ENCODE peak calls at places on chromosomes 13 and 19, in four cellular contexts. One of them, this sample, is unnamed.
A peak's percentile ranks its signal among the peaks of the same experiment; 100 is the strongest.

GRCh38 chr19:17305517-17306284 is at the start of gene MRPL34:
- DNase-seq in pancreas: peak; percentile 99
- DNase-seq in Peyer's patch: peak; percentile 97
- DNase-seq in thoracic aorta: peak; percentile 64
- DNase-seq in this sample: peak; percentile 96

GRCh38 chr13:43132911-43133310 is 109.5 kb downstream of the DNAJC15 start:
- DNase-seq in pancreas: no peak
- DNase-seq in Peyer's patch: no peak
- DNase-seq in thoracic aorta: no peak
- DNase-seq in this sample: no peak

GRCh38 chr19:47309608-47310007 is at the start of gene C5AR1:
- DNase-seq in pancreas: no peak
- DNase-seq in Peyer's patch: no peak
- DNase-seq in thoracic aorta: no peak
- DNase-seq in this sample: no peak

GRCh38 chr13:23750383-23751121 is 138.6 kb downstream of the MIPEP start:
- DNase-seq in pancreas: no peak
- DNase-seq in Peyer's patch: no peak
- DNase-seq in thoracic aorta: no peak
- DNase-seq in this sample: no peak

GRCh38 chr13:19681517-19681916 is 48.1 kb downstream of the MPHOSPH8 start:
- DNase-seq in pancreas: no peak
- DNase-seq in Peyer's patch: no peak
- DNase-seq in thoracic aorta: no peak
- DNase-seq in this sample: no peak

GRCh38 chr19:38134538-38135149 is 89.4 kb downstream of the DPF1 start:
- DNase-seq in pancreas: peak; percentile 24
- DNase-seq in Peyer's patch: peak; percentile 28
- DNase-seq in thoracic aorta: no peak
- DNase-seq in this sample: peak; percentile 48

GRCh38 chr13:20387441-20387971 is 138.2 kb downstream of the CRYL1 start:
- DNase-seq in pancreas: no peak
- DNase-seq in Peyer's patch: no peak
- DNase-seq in thoracic aorta: no peak
- DNase-seq in this sample: no peak

GRCh38 chr13:23378009-23378632 is 55.4 kb downstream of the SACS start:
- DNase-seq in pancreas: no peak
- DNase-seq in Peyer's patch: peak; percentile 70
- DNase-seq in thoracic aorta: peak; percentile 66
- DNase-seq in this sample: no peak

GRCh38 chr13:40786568-40786996 is 2.8 kb upstream of the SLC25A15 start:
- DNase-seq in pancreas: no peak
- DNase-seq in Peyer's patch: no peak
- DNase-seq in thoracic aorta: no peak
- DNase-seq in this sample: no peak

GRCh38 chr13:62960723-62961122 is 1545.1 kb upstream of the PCDH20 start:
- DNase-seq in pancreas: no peak
- DNase-seq in Peyer's patch: no peak
- DNase-seq in thoracic aorta: no peak
- DNase-seq in this sample: no peak

GRCh38 chr19:49533551-49534488 is 6.0 kb downstream of the RCN3 start:
- DNase-seq in pancreas: peak; percentile 83
- DNase-seq in Peyer's patch: peak; percentile 82
- DNase-seq in thoracic aorta: no peak
- DNase-seq in this sample: peak; percentile 92

GRCh38 chr19:29542776-29543175 is 17.0 kb downstream of the VSTM2B start:
- DNase-seq in pancreas: no peak
- DNase-seq in Peyer's patch: no peak
- DNase-seq in thoracic aorta: no peak
- DNase-seq in this sample: no peak

GRCh38 chr13:23856008-23856750 is 33.0 kb downstream of the MIPEP start:
- DNase-seq in pancreas: no peak
- DNase-seq in Peyer's patch: no peak
- DNase-seq in thoracic aorta: no peak
- DNase-seq in this sample: no peak

GRCh38 chr13:114009590-114010400 is 35.9 kb upstream of the C13orf46 start:
- DNase-seq in pancreas: no peak
- DNase-seq in Peyer's patch: no peak
- DNase-seq in thoracic aorta: no peak
- DNase-seq in this sample: no peak

GRCh38 chr13:44132710-44133109 is 240.9 kb upstream of the SERP2 start:
- DNase-seq in pancreas: peak; percentile 58
- DNase-seq in Peyer's patch: no peak
- DNase-seq in thoracic aorta: peak; percentile 59
- DNase-seq in this sample: no peak

GRCh38 chr13:97426695-97427094 is 7.3 kb upstream of the RAP2A start:
- DNase-seq in pancreas: no peak
- DNase-seq in Peyer's patch: no peak
- DNase-seq in thoracic aorta: no peak
- DNase-seq in this sample: no peak

GRCh38 chr13:114235697-114236096 is 1.0 kb downstream of the CDC16 start:
- DNase-seq in pancreas: peak; percentile 28
- DNase-seq in Peyer's patch: no peak
- DNase-seq in thoracic aorta: no peak
- DNase-seq in this sample: no peak

GRCh38 chr19:48568345-48568886 is 16.4 kb downstream of the SULT2B1 start:
- DNase-seq in pancreas: peak; percentile 81
- DNase-seq in Peyer's patch: peak; percentile 24
- DNase-seq in thoracic aorta: peak; percentile 80
- DNase-seq in this sample: peak; percentile 39

GRCh38 chr19:12055784-12056183 is 3.0 kb upstream of the ZNF878 start:
- DNase-seq in pancreas: no peak
- DNase-seq in Peyer's patch: no peak
- DNase-seq in thoracic aorta: no peak
- DNase-seq in this sample: no peak

GRCh38 chr19:12052057-12052570 is 647 bp downstream of the ZNF878 start:
- DNase-seq in pancreas: no peak
- DNase-seq in Peyer's patch: no peak
- DNase-seq in thoracic aorta: no peak
- DNase-seq in this sample: no peak

GRCh38 chr19:12047868-12048267 is 4.9 kb downstream of the ZNF878 start:
- DNase-seq in pancreas: no peak
- DNase-seq in Peyer's patch: no peak
- DNase-seq in thoracic aorta: no peak
- DNase-seq in this sample: no peak

DNA sequence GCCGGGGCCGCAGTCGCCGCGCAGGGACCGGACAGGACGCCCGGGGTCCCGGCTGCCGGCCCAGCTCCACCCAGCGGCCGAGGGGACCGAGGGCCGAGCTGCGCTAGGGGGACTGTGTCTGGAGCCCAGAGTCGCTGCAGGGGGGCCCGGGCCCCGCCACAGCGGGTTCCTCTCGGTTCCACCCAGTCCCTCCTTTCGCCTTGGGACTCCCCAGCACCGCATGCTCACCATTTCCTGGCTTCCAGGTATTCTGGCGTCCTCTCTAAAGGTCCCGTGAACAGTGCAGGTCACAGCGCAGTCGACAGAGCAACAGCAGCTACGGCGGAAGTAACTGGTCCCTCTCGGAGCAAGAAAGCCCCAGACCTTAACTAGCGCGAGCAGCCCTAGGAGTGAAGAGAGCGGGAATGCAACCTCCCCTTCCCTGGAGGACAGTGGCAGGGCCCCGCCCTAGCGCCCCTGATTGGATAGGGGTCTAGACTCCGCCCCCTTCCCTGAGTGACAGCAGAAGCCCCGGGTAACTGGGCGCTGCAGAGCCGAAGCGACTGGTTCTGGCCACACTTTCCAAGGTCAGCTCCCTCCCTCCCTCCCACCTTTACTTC is at the start of gene ZNF878:
- DNase-seq in pancreas: peak; percentile 93
- DNase-seq in Peyer's patch: peak; percentile 82
- DNase-seq in thoracic aorta: peak; percentile 70
- DNase-seq in this sample: peak; percentile 94
- TF ChIP-seq CTCF in pancreas: no peak
- TF ChIP-seq CTCF in Peyer's patch: no peak
- TF ChIP-seq CTCF in thoracic aorta: no peak
- TF ChIP-seq CTCF in this sample: no peak

DNA sequence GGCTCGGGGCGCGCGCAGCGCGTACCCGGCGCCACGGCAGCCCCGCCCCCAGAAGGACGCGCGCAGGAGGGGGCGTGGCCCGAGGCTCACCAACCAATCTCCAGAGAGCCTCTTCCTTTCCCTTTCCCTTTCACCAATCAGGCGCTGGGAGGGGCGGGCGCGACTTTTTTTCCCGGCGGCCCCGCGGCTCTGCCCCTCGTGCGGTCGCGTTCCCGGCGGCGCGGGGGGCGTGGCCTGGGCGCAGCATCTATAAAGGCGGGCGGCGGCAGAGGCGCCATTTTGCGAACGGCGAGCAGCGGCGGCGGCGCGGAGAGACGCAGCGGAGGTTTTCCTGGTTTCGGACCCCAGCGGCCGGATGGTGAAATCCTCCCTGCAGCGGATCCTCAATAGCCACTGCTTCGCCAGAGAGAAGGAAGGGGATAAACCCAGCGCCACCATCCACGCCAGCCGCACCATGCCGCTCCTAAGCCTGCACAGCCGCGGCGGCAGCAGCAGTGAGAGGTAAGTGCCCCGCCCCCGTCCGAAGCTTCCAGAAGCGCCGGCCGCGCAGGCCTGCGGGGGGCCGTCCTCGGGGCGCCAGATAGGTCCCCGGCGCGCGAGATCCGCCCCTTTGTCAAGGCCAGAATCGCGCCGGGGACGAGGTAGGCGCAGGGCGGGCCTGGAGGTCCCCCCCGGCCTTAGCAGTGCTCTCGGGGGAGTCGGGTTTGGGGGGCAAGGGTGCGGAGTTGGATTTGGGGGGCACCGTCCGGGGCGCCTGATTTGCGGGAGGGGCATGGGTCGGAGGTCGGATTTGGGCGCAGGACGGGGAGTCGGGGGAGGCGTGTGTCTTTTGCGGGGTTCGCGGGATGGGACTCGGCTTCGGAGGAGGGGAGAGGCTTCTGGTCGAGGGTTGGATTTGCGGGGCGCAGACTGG is 12.5 kb downstream of the PEAK3 start:
- DNase-seq in pancreas: peak; percentile 99
- DNase-seq in Peyer's patch: peak; percentile 97
- DNase-seq in thoracic aorta: peak; percentile 88
- DNase-seq in this sample: peak; percentile 99
- TF ChIP-seq CTCF in pancreas: no peak
- TF ChIP-seq CTCF in Peyer's patch: peak; percentile 65
- TF ChIP-seq CTCF in thoracic aorta: no peak
- TF ChIP-seq CTCF in this sample: no peak

GRCh38 chr19:44180968-44181367 is 16.1 kb downstream of the ZNF226 start:
- DNase-seq in pancreas: no peak
- DNase-seq in Peyer's patch: no peak
- DNase-seq in thoracic aorta: no peak
- DNase-seq in this sample: no peak

GRCh38 chr19:44182145-44182544 is 17.2 kb downstream of the ZNF226 start:
- DNase-seq in pancreas: no peak
- DNase-seq in Peyer's patch: no peak
- DNase-seq in thoracic aorta: no peak
- DNase-seq in this sample: no peak

GRCh38 chr19:44176590-44176989 is 11.7 kb downstream of the ZNF226 start:
- DNase-seq in pancreas: no peak
- DNase-seq in Peyer's patch: no peak
- DNase-seq in thoracic aorta: no peak
- DNase-seq in this sample: no peak
- TF ChIP-seq CTCF in pancreas: no peak
- TF ChIP-seq CTCF in Peyer's patch: no peak
- TF ChIP-seq CTCF in thoracic aorta: no peak
- TF ChIP-seq CTCF in this sample: no peak

DNA sequence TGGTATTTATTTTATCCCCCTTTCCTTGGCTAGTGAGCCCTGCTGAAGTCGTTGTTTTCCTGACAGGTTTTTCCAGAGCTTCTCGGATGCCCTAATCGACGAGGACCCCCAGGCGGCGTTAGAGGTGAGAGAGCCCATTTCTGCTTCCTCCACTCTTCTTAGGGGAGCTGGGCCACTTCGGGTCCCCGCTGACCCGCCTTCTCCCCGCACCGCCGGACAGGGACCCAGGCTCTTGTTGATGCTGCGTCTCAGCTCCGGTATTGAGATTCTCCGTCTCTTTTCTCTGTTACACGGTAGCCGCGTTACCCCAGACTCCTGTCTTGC is 306 bp downstream of the SUGT1 start:
- DNase-seq in pancreas: no peak
- DNase-seq in Peyer's patch: no peak
- DNase-seq in thoracic aorta: peak; percentile 4
- DNase-seq in this sample: peak; percentile 67
- TF ChIP-seq CTCF in pancreas: no peak
- TF ChIP-seq CTCF in Peyer's patch: no peak
- TF ChIP-seq CTCF in thoracic aorta: no peak
- TF ChIP-seq CTCF in this sample: no peak

GRCh38 chr19:39224910-39225309 is 19.9 kb downstream of the IFNL3 start:
- DNase-seq in pancreas: no peak
- DNase-seq in Peyer's patch: no peak
- DNase-seq in thoracic aorta: no peak
- DNase-seq in this sample: no peak
- TF ChIP-seq CTCF in pancreas: no peak
- TF ChIP-seq CTCF in Peyer's patch: no peak
- TF ChIP-seq CTCF in thoracic aorta: no peak
- TF ChIP-seq CTCF in this sample: no peak

This sample was measured in nephron progenitor cell.